ENCODE peak calls at places on chromosomes 3 and 15, in four cellular contexts. O is prostate gland, U is stomach, Z is GM23248. P is an unnamed sample.
A peak's percentile ranks its signal among the peaks of the same experiment; 100 is the strongest.

GRCh38 chr15:33675246-33675645 is 293.1 kb upstream of the CHRM5 start:
- DNase-seq in U (no peak), Z (peak; percentile 53), O (no peak), P (no peak)

GRCh38 chr3:134511500-134511899 is 25.6 kb downstream of the CEP63 start:
- DNase-seq in Z (no peak), U (no peak), O (no peak), P (no peak)

GRCh38 chr15:99712415-99712814 is 20.8 kb downstream of the LYSMD4 start:
- DNase-seq in O (no peak), Z (no peak), U (no peak), P (no peak)

GRCh38 chr15:75361989-75362641 is 6.3 kb downstream of the MAN2C1 start:
- DNase-seq in Z (no peak), U (no peak), O (no peak), P (no peak)

GRCh38 chr15:81091889-81092558 is 42.0 kb upstream of the CFAP161 start:
- DNase-seq in O (no peak), Z (peak; percentile 96), U (no peak), P (no peak)

GRCh38 chr3:187978433-187979011 is 175.4 kb upstream of the LPP start:
- DNase-seq in Z (no peak), U (no peak), O (no peak), P (no peak)

GRCh38 chr3:180947761-180948390 is 35.4 kb downstream of the FXR1 start:
- DNase-seq in Z (no peak), O (no peak), U (no peak), P (no peak)

GRCh38 chr3:126926684-126927404 is 56.1 kb upstream of the PLXNA1 start:
- DNase-seq in U (no peak), Z (peak; percentile 98), O (no peak), P (no peak)

GRCh38 chr3:169623971-169624370 is 39.5 kb downstream of the MECOM start:
- DNase-seq in O (no peak), Z (no peak), U (no peak), P (no peak)

GRCh38 chr3:149808209-149808829 is 4.7 kb upstream of the RNF13 start:
- DNase-seq in U (peak; percentile 73), Z (peak; percentile 92), O (peak; percentile 63), P (peak; percentile 67)

GRCh38 chr3:22685598-22685997 is 517.5 kb upstream of the UBE2E2 start:
- DNase-seq in O (no peak), Z (peak; percentile 35), U (no peak), P (no peak)

GRCh38 chr3:34131091-34131490 is 332.7 kb downstream of the PDCD6IP start:
- DNase-seq in O (no peak), U (no peak), Z (no peak), P (no peak)

GRCh38 chr3:114121996-114122709 is 56.7 kb downstream of the DRD3 start:
- DNase-seq in O (no peak), U (no peak), Z (peak; percentile 64), P (no peak)

GRCh38 chr3:64924961-64925360 is 237.2 kb upstream of the ADAMTS9 start:
- DNase-seq in U (no peak), Z (no peak), O (no peak), P (no peak)

GRCh38 chr3:65955792-65956477 is 82.8 kb downstream of the MAGI1 start:
- DNase-seq in Z (peak; percentile 84), O (no peak), U (no peak), P (peak; percentile 42)

GRCh38 chr15:101578443-101578894 is 73.7 kb downstream of the TM2D3 start:
- DNase-seq in O (peak; percentile 22), Z (peak; percentile 38), U (peak; percentile 62), P (peak; percentile 70)

GRCh38 chr15:50233192-50233736 is 32.3 kb downstream of the HDC start:
- DNase-seq in O (no peak), U (no peak), Z (no peak), P (no peak)

GRCh38 chr3:39513801-39514369 is 46.4 kb downstream of the MOBP start:
- DNase-seq in O (no peak), U (no peak), Z (no peak), P (no peak)

GRCh38 chr3:172848910-172849309 is 98.4 kb downstream of the ECT2 start:
- DNase-seq in Z (peak; percentile 83), U (no peak), O (no peak), P (no peak)

GRCh38 chr15:37076543-37076942 is 23.8 kb downstream of the MEIS2 start:
- DNase-seq in O (no peak), Z (peak; percentile 65), U (no peak), P (no peak)

GRCh38 chr15:82530606-82531379 is 9.5 kb downstream of the RPS17 start:
- DNase-seq in O (peak; percentile 84), U (peak; percentile 87), Z (peak; percentile 64), P (peak; percentile 84)

GRCh38 chr3:42745776-42746454 is 27.1 kb downstream of the CCDC13 start:
- DNase-seq in U (no peak), O (no peak), Z (no peak), P (no peak)

GRCh38 chr3:121834079-121834730 is 655 bp downstream of the IQCB1 start:
- DNase-seq in U (no peak), O (no peak), Z (peak; percentile 54), P (peak; percentile 20)

GRCh38 chr15:37101634-37102314 is 1.4 kb upstream of the MEIS2 start:
- DNase-seq in Z (peak; percentile 90), O (peak; percentile 84), U (peak; percentile 74), P (peak; percentile 57)

GRCh38 chr3:38579146-38579545 is 70.3 kb downstream of the SCN5A start:
- DNase-seq in U (peak; percentile 17), O (no peak), Z (peak; percentile 31), P (no peak)

GRCh38 chr15:41561104-41561776 is 2.2 kb downstream of the TYRO3 start:
- DNase-seq in U (no peak), Z (no peak), O (no peak), P (no peak)
- H3K4me1 ChIP-seq in U (peaks cover 21% of the 10 kb centered on the region), Z (peaks cover 12% of the 10 kb centered on the region), O (no peaks in the 10 kb centered on the region), P (peaks cover 24% of the 10 kb centered on the region)

GRCh38 chr15:59168536-59168935 is 38.1 kb upstream of the LDHAL6B start:
- DNase-seq in O (no peak), Z (peak; percentile 67), U (no peak), P (no peak)
- H3K4me1 ChIP-seq in O (peaks cover 10% of the 10 kb centered on the region), Z (peaks cover 54% of the 10 kb centered on the region), U (peaks cover 16% of the 10 kb centered on the region), P (peaks cover 10% of the 10 kb centered on the region)

DNA sequence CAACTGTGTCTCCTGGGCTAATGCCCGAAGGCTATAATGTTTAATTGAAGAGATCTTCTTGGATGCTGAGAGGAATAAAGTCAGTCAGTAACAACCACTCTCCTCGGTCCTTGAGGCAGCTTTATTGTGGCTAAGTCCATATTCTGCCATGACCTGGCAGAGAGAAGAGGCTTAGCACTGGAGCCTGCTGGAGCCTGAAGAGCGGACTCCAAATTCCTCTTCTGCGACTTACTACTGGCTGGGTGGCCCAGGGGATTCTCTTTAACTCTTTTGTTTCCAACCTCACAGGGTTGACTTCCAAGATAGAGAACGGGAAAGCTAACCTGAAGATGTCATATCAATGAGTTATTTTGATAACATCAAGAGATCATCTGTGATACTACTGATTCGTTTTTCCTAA is 71.1 kb downstream of the MYO1E start:
- DNase-seq in U (no peak), Z (no peak), O (no peak), P (no peak)
- H3K4me1 ChIP-seq in U (peaks cover 20% of the 10 kb centered on the region), Z (peaks cover 78% of the 10 kb centered on the region), O (no peaks in the 10 kb centered on the region), P (peaks cover 32% of the 10 kb centered on the region)

DNA sequence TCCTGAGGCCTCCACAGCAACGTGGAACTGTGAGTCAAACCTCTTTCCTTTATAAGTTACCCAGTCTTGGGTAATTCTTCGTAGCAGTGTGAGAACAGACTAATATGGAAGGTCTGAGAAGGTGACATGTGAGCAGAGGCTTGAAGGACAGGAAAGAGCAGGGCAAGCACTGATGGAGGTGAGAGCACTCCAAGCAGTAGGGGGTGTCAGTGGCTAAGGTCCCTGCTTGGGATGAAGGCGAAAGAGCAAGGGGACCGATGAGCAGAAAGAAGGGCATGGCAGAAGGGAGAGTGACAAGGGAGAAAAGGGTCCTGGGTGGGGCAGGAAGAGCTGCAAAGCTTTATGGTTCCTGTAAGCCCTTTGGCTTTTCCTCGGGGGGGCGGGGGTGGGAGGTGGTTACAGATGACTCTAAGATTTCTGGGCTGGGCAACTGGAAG is 3.5 kb downstream of the EIF4E3 start:
- DNase-seq in O (no peak), Z (no peak), U (no peak), P (no peak)
- H3K4me1 ChIP-seq in O (no peaks in the 10 kb centered on the region), Z (peaks cover 5% of the 10 kb centered on the region), U (peaks cover 17% of the 10 kb centered on the region), P (peaks cover 33% of the 10 kb centered on the region)

GRCh38 chr15:90560229-90560771 is 30.6 kb downstream of the CRTC3 start:
- DNase-seq in U (no peak), O (peak; percentile 49), Z (peak; percentile 95), P (peak; percentile 38)

GRCh38 chr15:90561344-90562244 is 31.9 kb downstream of the CRTC3 start:
- DNase-seq in Z (peak; percentile 70), O (no peak), U (no peak), P (no peak)

GRCh38 chr15:90564109-90564508 is 34.4 kb downstream of the CRTC3 start:
- DNase-seq in U (no peak), O (no peak), Z (no peak), P (no peak)

GRCh38 chr15:90563460-90563859 is 33.7 kb downstream of the CRTC3 start:
- DNase-seq in O (no peak), Z (no peak), U (no peak), P (no peak)

DNA sequence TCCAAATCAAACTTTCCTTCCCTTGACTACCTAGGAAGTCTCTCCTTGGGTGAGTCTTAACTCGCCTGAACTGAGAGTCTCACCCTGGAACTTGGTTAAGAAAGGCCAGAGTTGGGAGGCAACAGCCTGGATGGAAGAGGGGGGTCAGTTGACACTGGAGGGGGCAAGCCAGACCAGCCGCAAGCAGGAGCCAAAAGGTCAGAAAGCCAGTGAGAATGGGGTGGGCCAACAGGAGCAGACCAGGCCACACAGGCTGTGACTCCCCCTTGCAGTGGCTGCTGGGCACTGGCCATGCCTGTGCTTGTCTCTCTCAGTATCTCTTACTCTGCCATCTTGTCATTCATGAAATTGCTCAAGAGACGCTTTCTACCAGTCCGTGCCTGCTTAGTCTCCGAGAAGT is 32.9 kb downstream of the CRTC3 start:
- DNase-seq in U (no peak), O (no peak), Z (no peak), P (no peak)
- H3K4me1 ChIP-seq in U (peaks cover 64% of the 10 kb centered on the region), O (peaks cover 3% of the 10 kb centered on the region), Z (peaks cover 47% of the 10 kb centered on the region), P (peaks cover 84% of the 10 kb centered on the region)

DNA sequence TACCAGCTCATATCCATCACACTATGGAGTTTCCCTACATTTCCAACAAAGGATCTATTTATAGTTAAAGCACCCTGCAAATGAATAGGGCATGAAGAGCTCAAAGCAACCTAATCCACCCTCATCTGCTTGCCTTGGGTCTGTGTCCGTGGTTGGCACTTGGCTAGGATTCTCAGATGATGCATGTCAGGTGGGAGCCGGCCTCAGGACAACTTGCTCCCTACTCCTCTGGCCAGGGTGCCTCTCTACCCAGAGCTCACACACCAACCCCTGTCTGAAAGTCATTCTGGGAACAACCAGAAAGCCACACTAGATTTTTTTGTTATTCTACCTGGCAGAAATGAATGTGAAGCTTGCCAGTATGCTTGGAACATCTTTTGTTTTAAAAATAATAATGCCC is 13.2 kb downstream of the ARHGEF3 start:
- DNase-seq in U (no peak), O (no peak), Z (no peak), P (no peak)
- H3K4me1 ChIP-seq in U (peaks cover 34% of the 10 kb centered on the region), O (peaks cover 6% of the 10 kb centered on the region), Z (peaks cover 10% of the 10 kb centered on the region), P (peaks cover 5% of the 10 kb centered on the region)

GRCh38 chr3:124631727-124632126 is 98.5 kb upstream of the UMPS start:
- DNase-seq in U (no peak), Z (no peak), O (no peak), P (no peak)
- H3K4me1 ChIP-seq in U (peaks cover 44% of the 10 kb centered on the region), Z (no peaks in the 10 kb centered on the region), O (no peaks in the 10 kb centered on the region), P (peaks cover 22% of the 10 kb centered on the region)